ENCODE peak calls at places on chromosomes 12 and 14, in seven cellular contexts. One of them, this sample, is unnamed.

GRCh38 chr14:51157012-51157411 is 62.1 kb upstream of the TRIM9 start:
- DNase-seq in Ammon's horn: no peak
- DNase-seq in brain microvascular endothelial cell: no peak
- DNase-seq in activated T-cell treated with anti-CD3 and anti-CD28 coated beads, Interleukin-2, amount 50 U/mL, for 72 hours: no peak
- DNase-seq in RWPE1: peak; percentile 18
- DNase-seq in T-cell: no peak
- DNase-seq in dorsolateral prefrontal cortex: no peak
- DNase-seq in this sample: no peak

GRCh38 chr12:3641428-3641883 is 111.5 kb downstream of the CRACR2A start:
- DNase-seq in T-cell: no peak
- DNase-seq in Ammon's horn: no peak
- DNase-seq in brain microvascular endothelial cell: peak; percentile 75
- DNase-seq in activated T-cell treated with anti-CD3 and anti-CD28 coated beads, Interleukin-2, amount 50 U/mL, for 72 hours: no peak
- DNase-seq in dorsolateral prefrontal cortex: no peak
- DNase-seq in RWPE1: peak; percentile 51
- DNase-seq in this sample: peak; percentile 10

GRCh38 chr12:104672501-104673265 is 215.9 kb downstream of the CHST11 start:
- DNase-seq in brain microvascular endothelial cell: no peak
- DNase-seq in dorsolateral prefrontal cortex: peak; percentile 60
- DNase-seq in Ammon's horn: peak; percentile 49
- DNase-seq in T-cell: no peak
- DNase-seq in activated T-cell treated with anti-CD3 and anti-CD28 coated beads, Interleukin-2, amount 50 U/mL, for 72 hours: no peak
- DNase-seq in RWPE1: peak; percentile 20
- DNase-seq in this sample: no peak

GRCh38 chr12:13005649-13006048 is 5.6 kb upstream of the HEBP1 start:
- DNase-seq in brain microvascular endothelial cell: no peak
- DNase-seq in Ammon's horn: no peak
- DNase-seq in dorsolateral prefrontal cortex: no peak
- DNase-seq in RWPE1: no peak
- DNase-seq in T-cell: no peak
- DNase-seq in activated T-cell treated with anti-CD3 and anti-CD28 coated beads, Interleukin-2, amount 50 U/mL, for 72 hours: no peak
- DNase-seq in this sample: no peak

GRCh38 chr12:10119072-10119471 is 10.9 kb downstream of the CLEC7A start:
- DNase-seq in T-cell: no peak
- DNase-seq in Ammon's horn: no peak
- DNase-seq in dorsolateral prefrontal cortex: no peak
- DNase-seq in activated T-cell treated with anti-CD3 and anti-CD28 coated beads, Interleukin-2, amount 50 U/mL, for 72 hours: no peak
- DNase-seq in brain microvascular endothelial cell: no peak
- DNase-seq in RWPE1: no peak
- DNase-seq in this sample: no peak

GRCh38 chr14:71478542-71478941 is 453.7 kb upstream of the RGS6 start:
- DNase-seq in activated T-cell treated with anti-CD3 and anti-CD28 coated beads, Interleukin-2, amount 50 U/mL, for 72 hours: peak; percentile 15
- DNase-seq in RWPE1: no peak
- DNase-seq in dorsolateral prefrontal cortex: no peak
- DNase-seq in T-cell: no peak
- DNase-seq in brain microvascular endothelial cell: peak; percentile 70
- DNase-seq in Ammon's horn: peak; percentile 64
- DNase-seq in this sample: no peak

GRCh38 chr12:116397148-116397547 is 119.7 kb upstream of the MED13L start:
- DNase-seq in T-cell: no peak
- DNase-seq in dorsolateral prefrontal cortex: no peak
- DNase-seq in activated T-cell treated with anti-CD3 and anti-CD28 coated beads, Interleukin-2, amount 50 U/mL, for 72 hours: no peak
- DNase-seq in RWPE1: no peak
- DNase-seq in brain microvascular endothelial cell: peak; percentile 77
- DNase-seq in Ammon's horn: no peak
- DNase-seq in this sample: no peak

GRCh38 chr12:120283318-120283717 is 8.4 kb downstream of the RNU4-2 start:
- DNase-seq in activated T-cell treated with anti-CD3 and anti-CD28 coated beads, Interleukin-2, amount 50 U/mL, for 72 hours: no peak
- DNase-seq in Ammon's horn: no peak
- DNase-seq in T-cell: no peak
- DNase-seq in dorsolateral prefrontal cortex: no peak
- DNase-seq in brain microvascular endothelial cell: no peak
- DNase-seq in RWPE1: no peak
- DNase-seq in this sample: no peak

GRCh38 chr12:120677765-120678473 is 9.0 kb upstream of the MLEC start:
- DNase-seq in dorsolateral prefrontal cortex: no peak
- DNase-seq in RWPE1: no peak
- DNase-seq in brain microvascular endothelial cell: peak; percentile 32
- DNase-seq in T-cell: no peak
- DNase-seq in Ammon's horn: no peak
- DNase-seq in activated T-cell treated with anti-CD3 and anti-CD28 coated beads, Interleukin-2, amount 50 U/mL, for 72 hours: peak; percentile 33
- DNase-seq in this sample: peak; percentile 31

GRCh38 chr12:636632-637031 is 26.6 kb downstream of the NINJ2 start:
- DNase-seq in brain microvascular endothelial cell: no peak
- DNase-seq in RWPE1: no peak
- DNase-seq in activated T-cell treated with anti-CD3 and anti-CD28 coated beads, Interleukin-2, amount 50 U/mL, for 72 hours: no peak
- DNase-seq in dorsolateral prefrontal cortex: no peak
- DNase-seq in T-cell: no peak
- DNase-seq in Ammon's horn: no peak
- DNase-seq in this sample: no peak

GRCh38 chr12:10197879-10198278 is 14.8 kb upstream of the GABARAPL1 start:
- DNase-seq in dorsolateral prefrontal cortex: no peak
- DNase-seq in RWPE1: no peak
- DNase-seq in Ammon's horn: no peak
- DNase-seq in T-cell: no peak
- DNase-seq in brain microvascular endothelial cell: no peak
- DNase-seq in activated T-cell treated with anti-CD3 and anti-CD28 coated beads, Interleukin-2, amount 50 U/mL, for 72 hours: no peak
- DNase-seq in this sample: no peak

GRCh38 chr12:94498073-94498472 is 38.4 kb upstream of the CEP83 start:
- DNase-seq in Ammon's horn: no peak
- DNase-seq in dorsolateral prefrontal cortex: no peak
- DNase-seq in T-cell: no peak
- DNase-seq in brain microvascular endothelial cell: no peak
- DNase-seq in activated T-cell treated with anti-CD3 and anti-CD28 coated beads, Interleukin-2, amount 50 U/mL, for 72 hours: no peak
- DNase-seq in RWPE1: no peak
- DNase-seq in this sample: no peak

GRCh38 chr14:23800811-23801210 is 152.8 kb upstream of the DHRS4 start:
- DNase-seq in RWPE1: no peak
- DNase-seq in activated T-cell treated with anti-CD3 and anti-CD28 coated beads, Interleukin-2, amount 50 U/mL, for 72 hours: no peak
- DNase-seq in Ammon's horn: no peak
- DNase-seq in T-cell: no peak
- DNase-seq in dorsolateral prefrontal cortex: no peak
- DNase-seq in brain microvascular endothelial cell: no peak
- DNase-seq in this sample: no peak

GRCh38 chr12:102043928-102044327 is 17.9 kb downstream of the WASHC3 start:
- DNase-seq in T-cell: no peak
- DNase-seq in activated T-cell treated with anti-CD3 and anti-CD28 coated beads, Interleukin-2, amount 50 U/mL, for 72 hours: no peak
- DNase-seq in RWPE1: no peak
- DNase-seq in brain microvascular endothelial cell: no peak
- DNase-seq in dorsolateral prefrontal cortex: no peak
- DNase-seq in Ammon's horn: no peak
- DNase-seq in this sample: no peak

GRCh38 chr12:111635524-111635923 is 36.4 kb upstream of the ATXN2 start:
- DNase-seq in T-cell: no peak
- DNase-seq in brain microvascular endothelial cell: no peak
- DNase-seq in dorsolateral prefrontal cortex: no peak
- DNase-seq in RWPE1: no peak
- DNase-seq in activated T-cell treated with anti-CD3 and anti-CD28 coated beads, Interleukin-2, amount 50 U/mL, for 72 hours: no peak
- DNase-seq in Ammon's horn: no peak
- DNase-seq in this sample: no peak

GRCh38 chr12:77995436-77996167 is 164.9 kb downstream of the NAV3 start:
- DNase-seq in dorsolateral prefrontal cortex: no peak
- DNase-seq in T-cell: no peak
- DNase-seq in RWPE1: peak; percentile 42
- DNase-seq in Ammon's horn: no peak
- DNase-seq in brain microvascular endothelial cell: peak; percentile 76
- DNase-seq in activated T-cell treated with anti-CD3 and anti-CD28 coated beads, Interleukin-2, amount 50 U/mL, for 72 hours: no peak
- DNase-seq in this sample: peak; percentile 4

GRCh38 chr14:44771495-44771894 is 190.3 kb downstream of the KLHL28 start:
- DNase-seq in Ammon's horn: no peak
- DNase-seq in dorsolateral prefrontal cortex: no peak
- DNase-seq in activated T-cell treated with anti-CD3 and anti-CD28 coated beads, Interleukin-2, amount 50 U/mL, for 72 hours: no peak
- DNase-seq in brain microvascular endothelial cell: no peak
- DNase-seq in RWPE1: no peak
- DNase-seq in T-cell: no peak
- DNase-seq in this sample: no peak

GRCh38 chr12:3274664-3275063 is 197.5 kb downstream of the TSPAN9 start:
- DNase-seq in dorsolateral prefrontal cortex: no peak
- DNase-seq in T-cell: no peak
- DNase-seq in RWPE1: no peak
- DNase-seq in Ammon's horn: no peak
- DNase-seq in brain microvascular endothelial cell: no peak
- DNase-seq in activated T-cell treated with anti-CD3 and anti-CD28 coated beads, Interleukin-2, amount 50 U/mL, for 72 hours: no peak
- DNase-seq in this sample: no peak

GRCh38 chr12:45292486-45293195 is 76.7 kb downstream of the ANO6 start:
- DNase-seq in Ammon's horn: no peak
- DNase-seq in T-cell: no peak
- DNase-seq in activated T-cell treated with anti-CD3 and anti-CD28 coated beads, Interleukin-2, amount 50 U/mL, for 72 hours: no peak
- DNase-seq in dorsolateral prefrontal cortex: no peak
- DNase-seq in RWPE1: no peak
- DNase-seq in brain microvascular endothelial cell: peak; percentile 22
- DNase-seq in this sample: no peak

GRCh38 chr12:117867348-117867747 is 101.4 kb downstream of the KSR2 start:
- DNase-seq in brain microvascular endothelial cell: no peak
- DNase-seq in activated T-cell treated with anti-CD3 and anti-CD28 coated beads, Interleukin-2, amount 50 U/mL, for 72 hours: no peak
- DNase-seq in RWPE1: no peak
- DNase-seq in Ammon's horn: no peak
- DNase-seq in T-cell: no peak
- DNase-seq in dorsolateral prefrontal cortex: no peak
- DNase-seq in this sample: no peak

GRCh38 chr14:77318006-77318553 is 2.6 kb downstream of the POMT2 start:
- DNase-seq in T-cell: no peak
- DNase-seq in brain microvascular endothelial cell: no peak
- DNase-seq in dorsolateral prefrontal cortex: no peak
- DNase-seq in RWPE1: no peak
- DNase-seq in activated T-cell treated with anti-CD3 and anti-CD28 coated beads, Interleukin-2, amount 50 U/mL, for 72 hours: no peak
- DNase-seq in Ammon's horn: peak; percentile 78
- DNase-seq in this sample: no peak

GRCh38 chr12:76470028-76470939 is 89.3 kb downstream of the OSBPL8 start:
- DNase-seq in RWPE1: peak; percentile 87
- DNase-seq in brain microvascular endothelial cell: peak; percentile 95
- DNase-seq in dorsolateral prefrontal cortex: no peak
- DNase-seq in Ammon's horn: peak; percentile 82
- DNase-seq in T-cell: no peak
- DNase-seq in activated T-cell treated with anti-CD3 and anti-CD28 coated beads, Interleukin-2, amount 50 U/mL, for 72 hours: no peak
- DNase-seq in this sample: no peak

GRCh38 chr12:6839482-6840201 is 1.1 kb upstream of the GNB3 start:
- DNase-seq in RWPE1: no peak
- DNase-seq in activated T-cell treated with anti-CD3 and anti-CD28 coated beads, Interleukin-2, amount 50 U/mL, for 72 hours: no peak
- DNase-seq in brain microvascular endothelial cell: no peak
- DNase-seq in dorsolateral prefrontal cortex: no peak
- DNase-seq in T-cell: no peak
- DNase-seq in Ammon's horn: no peak
- DNase-seq in this sample: no peak

GRCh38 chr12:17618831-17619230 is 471.2 kb downstream of the RERGL start:
- DNase-seq in dorsolateral prefrontal cortex: no peak
- DNase-seq in T-cell: no peak
- DNase-seq in Ammon's horn: no peak
- DNase-seq in brain microvascular endothelial cell: no peak
- DNase-seq in RWPE1: no peak
- DNase-seq in activated T-cell treated with anti-CD3 and anti-CD28 coated beads, Interleukin-2, amount 50 U/mL, for 72 hours: no peak
- DNase-seq in this sample: no peak

GRCh38 chr12:40241741-40242140 is 16.9 kb downstream of the LRRK2 start:
- DNase-seq in T-cell: no peak
- DNase-seq in Ammon's horn: no peak
- DNase-seq in activated T-cell treated with anti-CD3 and anti-CD28 coated beads, Interleukin-2, amount 50 U/mL, for 72 hours: no peak
- DNase-seq in RWPE1: no peak
- DNase-seq in dorsolateral prefrontal cortex: no peak
- DNase-seq in brain microvascular endothelial cell: no peak
- DNase-seq in this sample: no peak

GRCh38 chr12:13187399-13187798 is 9.1 kb upstream of the EMP1 start:
- DNase-seq in brain microvascular endothelial cell: peak; percentile 75
- DNase-seq in RWPE1: peak; percentile 55
- DNase-seq in dorsolateral prefrontal cortex: no peak
- DNase-seq in activated T-cell treated with anti-CD3 and anti-CD28 coated beads, Interleukin-2, amount 50 U/mL, for 72 hours: no peak
- DNase-seq in Ammon's horn: no peak
- DNase-seq in T-cell: no peak
- DNase-seq in this sample: no peak

GRCh38 chr12:127147724-127148123 is 1119.2 kb upstream of the TMEM132C start:
- DNase-seq in T-cell: no peak
- DNase-seq in dorsolateral prefrontal cortex: no peak
- DNase-seq in activated T-cell treated with anti-CD3 and anti-CD28 coated beads, Interleukin-2, amount 50 U/mL, for 72 hours: no peak
- DNase-seq in Ammon's horn: no peak
- DNase-seq in brain microvascular endothelial cell: no peak
- DNase-seq in RWPE1: no peak
- DNase-seq in this sample: no peak